ENCODE peak calls at places on chromosomes 12 and 14, in six cellular contexts. One of them, this sample, is unnamed.

GRCh38 chr12:61355105-61355504 is 905.1 kb upstream of the USP15 start:
- DNase-seq in brain microvascular endothelial cell: no peak
- DNase-seq in thyroid gland: no peak
- DNase-seq in HepG2: no peak
- DNase-seq in HFFc6: no peak
- DNase-seq in Peyer's patch: no peak
- DNase-seq in this sample: no peak

GRCh38 chr12:132214906-132215643 is 70.8 kb downstream of the NOC4L start:
- DNase-seq in Peyer's patch: no peak
- DNase-seq in HepG2: no peak
- DNase-seq in brain microvascular endothelial cell: no peak
- DNase-seq in thyroid gland: peak
- DNase-seq in HFFc6: no peak
- DNase-seq in this sample: no peak

GRCh38 chr14:94940263-94940993 is 170.5 kb upstream of the GSC start:
- DNase-seq in HepG2: no peak
- DNase-seq in thyroid gland: no peak
- DNase-seq in brain microvascular endothelial cell: no peak
- DNase-seq in HFFc6: no peak
- DNase-seq in Peyer's patch: no peak
- DNase-seq in this sample: no peak

GRCh38 chr14:101525646-101526527 is 35.4 kb upstream of the DIO3 start:
- DNase-seq in HepG2: no peak
- DNase-seq in Peyer's patch: no peak
- DNase-seq in HFFc6: no peak
- DNase-seq in thyroid gland: no peak
- DNase-seq in brain microvascular endothelial cell: no peak
- DNase-seq in this sample: no peak

GRCh38 chr12:47838286-47838931 is 18.7 kb upstream of the HDAC7 start:
- DNase-seq in Peyer's patch: no peak
- DNase-seq in HFFc6: peak
- DNase-seq in HepG2: peak
- DNase-seq in brain microvascular endothelial cell: peak
- DNase-seq in thyroid gland: peak
- DNase-seq in this sample: no peak

GRCh38 chr14:78412475-78412874 is 242.3 kb downstream of the NRXN3 start:
- DNase-seq in brain microvascular endothelial cell: no peak
- DNase-seq in Peyer's patch: no peak
- DNase-seq in thyroid gland: no peak
- DNase-seq in HepG2: no peak
- DNase-seq in HFFc6: no peak
- DNase-seq in this sample: no peak

GRCh38 chr14:102910442-102910841 is 12.0 kb upstream of the AMN start:
- DNase-seq in HepG2: no peak
- DNase-seq in brain microvascular endothelial cell: no peak
- DNase-seq in Peyer's patch: no peak
- DNase-seq in thyroid gland: no peak
- DNase-seq in HFFc6: no peak
- DNase-seq in this sample: no peak

GRCh38 chr12:54311091-54311490 is 10.3 kb upstream of the NFE2 start:
- DNase-seq in brain microvascular endothelial cell: no peak
- DNase-seq in thyroid gland: no peak
- DNase-seq in Peyer's patch: no peak
- DNase-seq in HFFc6: no peak
- DNase-seq in HepG2: no peak
- DNase-seq in this sample: no peak

GRCh38 chr14:56120091-56120632 is 2.0 kb downstream of the PELI2 start:
- DNase-seq in brain microvascular endothelial cell: no peak
- DNase-seq in Peyer's patch: no peak
- DNase-seq in HepG2: no peak
- DNase-seq in HFFc6: peak
- DNase-seq in thyroid gland: peak
- DNase-seq in this sample: no peak

GRCh38 chr14:101962503-101962874 is 1.9 kb upstream of the DYNC1H1 start:
- DNase-seq in Peyer's patch: peak
- DNase-seq in HFFc6: peak
- DNase-seq in thyroid gland: peak
- DNase-seq in brain microvascular endothelial cell: peak
- DNase-seq in HepG2: peak
- DNase-seq in this sample: no peak

GRCh38 chr12:117243488-117243887 is 53.2 kb upstream of the FBXO21 start:
- DNase-seq in thyroid gland: no peak
- DNase-seq in Peyer's patch: no peak
- DNase-seq in HFFc6: no peak
- DNase-seq in brain microvascular endothelial cell: no peak
- DNase-seq in HepG2: no peak
- DNase-seq in this sample: no peak

GRCh38 chr12:19205120-19205519 is 75.6 kb downstream of the PLEKHA5 start:
- DNase-seq in brain microvascular endothelial cell: no peak
- DNase-seq in HepG2: no peak
- DNase-seq in Peyer's patch: no peak
- DNase-seq in thyroid gland: no peak
- DNase-seq in HFFc6: no peak
- DNase-seq in this sample: no peak

GRCh38 chr12:54680374-54680773 is 32.2 kb upstream of the DCD start:
- DNase-seq in HFFc6: peak
- DNase-seq in Peyer's patch: no peak
- DNase-seq in brain microvascular endothelial cell: peak
- DNase-seq in HepG2: peak
- DNase-seq in thyroid gland: no peak
- DNase-seq in this sample: no peak

GRCh38 chr14:89702151-89702936 is 252.2 kb downstream of the EFCAB11 start:
- DNase-seq in Peyer's patch: no peak
- DNase-seq in thyroid gland: peak
- DNase-seq in HFFc6: peak
- DNase-seq in brain microvascular endothelial cell: no peak
- DNase-seq in HepG2: no peak
- DNase-seq in this sample: no peak

GRCh38 chr12:12837025-12837872 is 24.1 kb downstream of the DDX47 start:
- DNase-seq in thyroid gland: peak
- DNase-seq in Peyer's patch: peak
- DNase-seq in HepG2: peak
- DNase-seq in brain microvascular endothelial cell: peak
- DNase-seq in HFFc6: peak
- DNase-seq in this sample: no peak

GRCh38 chr12:131793623-131794022 is 34.6 kb upstream of the MMP17 start:
- DNase-seq in HFFc6: no peak
- DNase-seq in HepG2: no peak
- DNase-seq in Peyer's patch: no peak
- DNase-seq in brain microvascular endothelial cell: peak
- DNase-seq in thyroid gland: no peak
- DNase-seq in this sample: no peak

GRCh38 chr14:58243790-58244555 is 670 bp upstream of the PSMA3 start:
- DNase-seq in HFFc6: no peak
- DNase-seq in brain microvascular endothelial cell: no peak
- DNase-seq in HepG2: peak
- DNase-seq in Peyer's patch: no peak
- DNase-seq in thyroid gland: peak
- DNase-seq in this sample: no peak

GRCh38 chr14:67583711-67584644 is 16.1 kb downstream of the PIGH start:
- DNase-seq in HepG2: peak
- DNase-seq in thyroid gland: peak
- DNase-seq in brain microvascular endothelial cell: peak
- DNase-seq in Peyer's patch: peak
- DNase-seq in HFFc6: peak
- DNase-seq in this sample: no peak

GRCh38 chr12:2284321-2284813 is 231.6 kb downstream of the CACNA1C start:
- DNase-seq in thyroid gland: no peak
- DNase-seq in HFFc6: peak
- DNase-seq in Peyer's patch: peak
- DNase-seq in brain microvascular endothelial cell: peak
- DNase-seq in HepG2: no peak
- DNase-seq in this sample: no peak

GRCh38 chr14:71855399-71856036 is 76.7 kb upstream of the RGS6 start:
- DNase-seq in thyroid gland: peak
- DNase-seq in HepG2: peak
- DNase-seq in Peyer's patch: peak
- DNase-seq in brain microvascular endothelial cell: peak
- DNase-seq in HFFc6: peak
- DNase-seq in this sample: peak

GRCh38 chr12:84875241-84875640 is 37.4 kb downstream of the SLC6A15 start:
- DNase-seq in Peyer's patch: no peak
- DNase-seq in thyroid gland: no peak
- DNase-seq in HepG2: no peak
- DNase-seq in HFFc6: no peak
- DNase-seq in brain microvascular endothelial cell: no peak
- DNase-seq in this sample: no peak

GRCh38 chr14:53462931-53463778 is 310.0 kb upstream of the DDHD1 start:
- DNase-seq in brain microvascular endothelial cell: no peak
- DNase-seq in HFFc6: no peak
- DNase-seq in thyroid gland: peak
- DNase-seq in Peyer's patch: no peak
- DNase-seq in HepG2: peak
- DNase-seq in this sample: no peak

GRCh38 chr14:63632932-63633514 is 8.6 kb downstream of the WDR89 start:
- DNase-seq in HFFc6: peak
- DNase-seq in Peyer's patch: no peak
- DNase-seq in brain microvascular endothelial cell: no peak
- DNase-seq in thyroid gland: no peak
- DNase-seq in HepG2: peak
- DNase-seq in this sample: no peak
- TF ChIP-seq CTCF in HFFc6: peak
- TF ChIP-seq CTCF in Peyer's patch: peak
- TF ChIP-seq CTCF in brain microvascular endothelial cell: peak
- TF ChIP-seq CTCF in thyroid gland: peak
- TF ChIP-seq CTCF in HepG2: peak
- TF ChIP-seq CTCF in this sample: no peak

DNA sequence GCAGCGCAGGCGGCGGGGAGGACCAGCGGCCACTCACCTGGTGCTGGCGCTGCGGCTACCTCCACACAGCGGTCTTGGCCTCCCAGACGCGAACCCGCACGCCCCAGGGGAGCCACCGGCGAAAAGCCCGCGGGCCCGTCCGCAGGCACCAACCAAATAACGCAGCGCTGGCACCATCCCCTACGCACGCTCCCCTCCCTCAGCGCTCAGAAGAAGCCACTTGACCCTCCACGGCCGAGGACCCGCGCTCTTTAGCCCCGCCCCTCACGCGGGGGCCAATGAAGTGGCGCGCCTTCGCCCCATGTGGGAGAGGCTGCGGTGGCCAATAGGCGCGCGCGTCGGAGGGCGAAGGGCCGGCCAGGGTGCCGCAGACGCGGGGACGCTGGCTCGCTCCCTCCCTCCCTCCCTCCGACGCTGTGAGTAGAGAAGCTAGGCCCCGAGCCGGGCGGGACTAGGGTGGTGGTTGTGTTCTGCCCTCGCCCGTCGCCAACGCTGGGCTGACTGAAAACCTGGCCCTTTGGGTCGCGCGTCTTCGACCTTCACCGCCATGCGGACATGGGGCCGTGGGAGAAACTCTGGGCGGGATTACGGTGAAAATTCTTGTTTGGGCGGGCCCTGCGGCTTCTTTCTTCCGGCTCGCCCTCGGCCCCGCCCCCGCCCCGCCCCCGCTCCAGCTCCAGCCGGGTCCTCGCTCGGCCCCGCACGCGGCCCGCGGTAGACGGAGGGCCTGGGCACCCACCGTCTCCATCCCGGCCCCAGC is at the start of the genes DMAC2L and L2HGDH:
- DNase-seq in HepG2: peak
- DNase-seq in brain microvascular endothelial cell: peak
- DNase-seq in Peyer's patch: peak
- DNase-seq in HFFc6: peak
- DNase-seq in thyroid gland: peak
- DNase-seq in this sample: peak
- TF ChIP-seq CTCF in HepG2: peak
- TF ChIP-seq CTCF in brain microvascular endothelial cell: no peak
- TF ChIP-seq CTCF in Peyer's patch: no peak
- TF ChIP-seq CTCF in HFFc6: peak
- TF ChIP-seq CTCF in thyroid gland: no peak
- TF ChIP-seq CTCF in this sample: no peak

GRCh38 chr12:109832534-109833306 is 478 bp downstream of the TRPV4 start:
- DNase-seq in brain microvascular endothelial cell: no peak
- DNase-seq in thyroid gland: no peak
- DNase-seq in HFFc6: no peak
- DNase-seq in Peyer's patch: no peak
- DNase-seq in HepG2: no peak
- DNase-seq in this sample: no peak

GRCh38 chr12:109830718-109831117 is 2.5 kb downstream of the TRPV4 start:
- DNase-seq in Peyer's patch: no peak
- DNase-seq in HFFc6: no peak
- DNase-seq in HepG2: no peak
- DNase-seq in thyroid gland: no peak
- DNase-seq in brain microvascular endothelial cell: no peak
- DNase-seq in this sample: no peak

GRCh38 chr12:109831929-109832328 is 1.3 kb downstream of the TRPV4 start:
- DNase-seq in thyroid gland: no peak
- DNase-seq in HepG2: no peak
- DNase-seq in brain microvascular endothelial cell: no peak
- DNase-seq in HFFc6: no peak
- DNase-seq in Peyer's patch: no peak
- DNase-seq in this sample: no peak

GRCh38 chr12:109830267-109830666 is 2.9 kb downstream of the TRPV4 start:
- DNase-seq in HFFc6: no peak
- DNase-seq in thyroid gland: no peak
- DNase-seq in HepG2: no peak
- DNase-seq in brain microvascular endothelial cell: no peak
- DNase-seq in Peyer's patch: no peak
- DNase-seq in this sample: no peak

DNA sequence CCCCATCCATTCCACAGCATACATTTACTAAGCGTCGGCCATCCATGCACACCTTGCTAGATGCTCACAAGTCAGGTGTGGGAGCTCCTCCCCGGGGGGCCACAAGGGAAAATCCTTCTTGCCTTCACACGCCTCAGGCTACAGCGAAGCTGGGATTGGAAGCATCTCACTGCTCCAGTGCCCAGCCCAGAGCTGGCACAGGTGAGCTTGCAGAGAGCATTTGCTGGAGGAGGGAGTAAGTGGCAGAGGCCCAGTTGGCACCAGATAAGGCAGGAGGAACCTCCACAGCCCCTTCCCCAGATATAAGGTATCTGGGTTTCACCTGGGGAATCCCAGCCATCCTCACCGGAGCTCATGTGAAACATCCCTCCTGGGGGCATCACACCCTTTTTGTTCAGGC is 1.8 kb downstream of the TRPV4 start:
- DNase-seq in HepG2: no peak
- DNase-seq in HFFc6: no peak
- DNase-seq in Peyer's patch: no peak
- DNase-seq in brain microvascular endothelial cell: no peak
- DNase-seq in thyroid gland: no peak
- DNase-seq in this sample: no peak
- TF ChIP-seq CTCF in HepG2: no peak
- TF ChIP-seq CTCF in HFFc6: no peak
- TF ChIP-seq CTCF in Peyer's patch: no peak
- TF ChIP-seq CTCF in brain microvascular endothelial cell: no peak
- TF ChIP-seq CTCF in thyroid gland: no peak
- TF ChIP-seq CTCF in this sample: no peak

GRCh38 chr14:52068741-52069616 is at the start of gene NID2:
- DNase-seq in thyroid gland: peak
- DNase-seq in HFFc6: peak
- DNase-seq in brain microvascular endothelial cell: peak
- DNase-seq in Peyer's patch: peak
- DNase-seq in HepG2: peak
- DNase-seq in this sample: peak
- TF ChIP-seq CTCF in thyroid gland: no peak
- TF ChIP-seq CTCF in HFFc6: no peak
- TF ChIP-seq CTCF in brain microvascular endothelial cell: peak
- TF ChIP-seq CTCF in Peyer's patch: no peak
- TF ChIP-seq CTCF in HepG2: peak
- TF ChIP-seq CTCF in this sample: no peak

GRCh38 chr12:57476162-57476992 is 3.3 kb downstream of the ARHGAP9 start:
- DNase-seq in Peyer's patch: peak
- DNase-seq in HFFc6: no peak
- DNase-seq in thyroid gland: no peak
- DNase-seq in brain microvascular endothelial cell: no peak
- DNase-seq in HepG2: no peak
- DNase-seq in this sample: peak
- TF ChIP-seq CTCF in Peyer's patch: no peak
- TF ChIP-seq CTCF in HFFc6: peak
- TF ChIP-seq CTCF in thyroid gland: no peak
- TF ChIP-seq CTCF in brain microvascular endothelial cell: peak
- TF ChIP-seq CTCF in HepG2: no peak
- TF ChIP-seq CTCF in this sample: no peak

GRCh38 chr14:96083667-96084320 is 44.6 kb downstream of the C14orf132 start:
- DNase-seq in Peyer's patch: peak
- DNase-seq in thyroid gland: peak
- DNase-seq in HepG2: no peak
- DNase-seq in HFFc6: no peak
- DNase-seq in brain microvascular endothelial cell: no peak
- DNase-seq in this sample: no peak
- TF ChIP-seq CTCF in Peyer's patch: no peak
- TF ChIP-seq CTCF in thyroid gland: no peak
- TF ChIP-seq CTCF in HepG2: no peak
- TF ChIP-seq CTCF in HFFc6: no peak
- TF ChIP-seq CTCF in brain microvascular endothelial cell: no peak
- TF ChIP-seq CTCF in this sample: no peak

This sample was measured in activated B cell treated with CpG ODN at 0.5 μM for 24 hours.